ENCODE peak calls at places on chromosomes 13 and 19, in six cellular contexts. T is AG08395; G is stimulated activated CD4-positive, alpha-beta T cell treated with anti-CD3 and anti-CD28 coated beads, Interleukin-2, amount 100 ng/mL, for 48 hours; K is neural crest cell; O is stomach; X is T1000. B is an unnamed sample.

GRCh38 chr19:55275851-55276719 is 3.8 kb downstream of the HSPBP1 start:
- DNase-seq in T (no peak), G (no peak), K (no peak), O (no peak), X (no peak), B (no peak)

GRCh38 chr19:30167976-30168635 is 204.1 kb upstream of the ZNF536 start:
- DNase-seq in T (no peak), G (no peak), K (no peak), O (no peak), X (no peak), B (no peak)

GRCh38 chr19:34305221-34306058 is 51.1 kb downstream of the GARRE1 start:
- DNase-seq in T (no peak), G (no peak), K (no peak), O (no peak), X (no peak), B (no peak)

GRCh38 chr13:44746690-44747089 is 170.6 kb upstream of the TSC22D1 start:
- DNase-seq in T (no peak), G (no peak), K (no peak), O (no peak), X (no peak), B (no peak)

GRCh38 chr19:2055871-2056809 is 5.1 kb upstream of the MKNK2 start:
- DNase-seq in T (peak; percentile 43), G (no peak), K (no peak), O (no peak), X (no peak), B (no peak)

GRCh38 chr13:36420437-36420891 is 11.8 kb upstream of the CCNA1 start:
- DNase-seq in T (peak; percentile 80), G (peak; percentile 71), K (peak; percentile 85), O (peak; percentile 71), X (peak; percentile 63), B (no peak)

GRCh38 chr19:47226426-47227346 is 4.3 kb downstream of the BBC3 start:
- DNase-seq in T (peak; percentile 71), G (no peak), K (no peak), O (peak; percentile 80), X (peak; percentile 34), B (no peak)

GRCh38 chr19:33456076-33456844 is 65.3 kb downstream of the PEPD start:
- DNase-seq in T (no peak), G (no peak), K (no peak), O (no peak), X (no peak), B (no peak)

GRCh38 chr19:38270587-38271167 is 6.3 kb downstream of the SPINT2 start:
- DNase-seq in T (peak; percentile 33), G (no peak), K (no peak), O (no peak), X (peak; percentile 72), B (no peak)

GRCh38 chr19:12936582-12936981 is 1.8 kb upstream of the CALR start:
- DNase-seq in T (no peak), G (no peak), K (no peak), O (no peak), X (no peak), B (no peak)

GRCh38 chr13:84616864-84617263 is 734.6 kb upstream of the SLITRK1 start:
- DNase-seq in T (no peak), G (no peak), K (no peak), O (no peak), X (no peak), B (no peak)

B was measured in cerebellar nuclear complex.